ENCODE peak calls at places on chromosomes 5 and 9, in four cellular contexts. One of them, this sample, is unnamed. For H3K9me2, the result is how much of the 10 kb centered on the place peaks cover.

GRCh38 chr5:173010547-173011464 is 27.2 kb downstream of the ATP6V0E1 start:
- DNase-seq in PC-3: no peak
- DNase-seq in GM23338: peak
- DNase-seq in GM23248: peak
- DNase-seq in this sample: peak

GRCh38 chr5:179186801-179187200 is 126.6 kb downstream of the ZNF354C start:
- DNase-seq in PC-3: no peak
- DNase-seq in GM23338: no peak
- DNase-seq in GM23248: no peak
- DNase-seq in this sample: no peak

GRCh38 chr9:98410185-98410697 is 154.8 kb upstream of the TBC1D2 start:
- DNase-seq in PC-3: no peak
- DNase-seq in GM23338: peak
- DNase-seq in GM23248: peak
- DNase-seq in this sample: peak

GRCh38 chr5:78000191-78000590 is 224.1 kb upstream of the TBCA start:
- DNase-seq in PC-3: no peak
- DNase-seq in GM23338: no peak
- DNase-seq in GM23248: no peak
- DNase-seq in this sample: no peak

GRCh38 chr9:72396247-72397091 is 31.5 kb upstream of the ZFAND5 start:
- DNase-seq in PC-3: peak
- DNase-seq in GM23338: no peak
- DNase-seq in GM23248: peak
- DNase-seq in this sample: peak

GRCh38 chr5:88262116-88262515 is 6.5 kb downstream of the TMEM161B start:
- DNase-seq in PC-3: no peak
- DNase-seq in GM23338: no peak
- DNase-seq in GM23248: peak
- DNase-seq in this sample: no peak

GRCh38 chr9:114909657-114910056 is 20.7 kb downstream of the TNFSF8 start:
- DNase-seq in PC-3: no peak
- DNase-seq in GM23338: no peak
- DNase-seq in GM23248: no peak
- DNase-seq in this sample: no peak

GRCh38 chr9:115739096-115739875 is 414.3 kb upstream of the PAPPA start:
- DNase-seq in PC-3: no peak
- DNase-seq in GM23338: no peak
- DNase-seq in GM23248: peak
- DNase-seq in this sample: no peak

GRCh38 chr9:92989561-92989960 is 42.2 kb downstream of the FGD3 start:
- DNase-seq in PC-3: no peak
- DNase-seq in GM23338: peak
- DNase-seq in GM23248: no peak
- DNase-seq in this sample: no peak

GRCh38 chr5:97545856-97546570 is 363.0 kb upstream of the RIOK2 start:
- DNase-seq in PC-3: no peak
- DNase-seq in GM23338: peak
- DNase-seq in GM23248: peak
- DNase-seq in this sample: no peak

GRCh38 chr5:151581347-151581746 is 9.8 kb downstream of the FAT2 start:
- DNase-seq in PC-3: no peak
- DNase-seq in GM23338: no peak
- DNase-seq in GM23248: no peak
- DNase-seq in this sample: no peak

GRCh38 chr5:96563816-96564215 is 98.4 kb upstream of the CAST start:
- DNase-seq in PC-3: no peak
- DNase-seq in GM23338: no peak
- DNase-seq in GM23248: no peak
- DNase-seq in this sample: no peak

GRCh38 chr5:166324372-166324771 is 1967.1 kb upstream of the WWC1 start:
- DNase-seq in PC-3: no peak
- DNase-seq in GM23338: peak
- DNase-seq in GM23248: no peak
- DNase-seq in this sample: no peak

GRCh38 chr5:111548992-111549649 is 36.8 kb upstream of the STARD4 start:
- DNase-seq in PC-3: peak
- DNase-seq in GM23338: no peak
- DNase-seq in GM23248: peak
- DNase-seq in this sample: no peak

GRCh38 chr5:21649969-21650368 is 1203.2 kb downstream of the CDH12 start:
- DNase-seq in PC-3: peak
- DNase-seq in GM23338: no peak
- DNase-seq in GM23248: no peak
- DNase-seq in this sample: no peak

GRCh38 chr9:129333961-129334743 is 156.1 kb upstream of the IER5L start:
- DNase-seq in PC-3: peak
- DNase-seq in GM23338: peak
- DNase-seq in GM23248: peak
- DNase-seq in this sample: peak

GRCh38 chr5:124034301-124034700 is 522.3 kb downstream of the CSNK1G3 start:
- DNase-seq in PC-3: no peak
- DNase-seq in GM23338: no peak
- DNase-seq in GM23248: no peak
- DNase-seq in this sample: no peak

GRCh38 chr5:119360905-119361605 is 5.2 kb downstream of the TNFAIP8 start:
- DNase-seq in PC-3: peak
- DNase-seq in GM23338: no peak
- DNase-seq in GM23248: peak
- DNase-seq in this sample: no peak

GRCh38 chr5:168947212-168947868 is 353.6 kb downstream of the SLIT3 start:
- DNase-seq in PC-3: peak
- DNase-seq in GM23338: peak
- DNase-seq in GM23248: peak
- DNase-seq in this sample: peak

GRCh38 chr9:3578786-3579185 is 53.0 kb upstream of the RFX3 start:
- DNase-seq in PC-3: peak
- DNase-seq in GM23338: no peak
- DNase-seq in GM23248: peak
- DNase-seq in this sample: no peak

GRCh38 chr5:28766565-28767158 is 1728.3 kb upstream of the CDH9 start:
- DNase-seq in PC-3: peak
- DNase-seq in GM23338: peak
- DNase-seq in GM23248: peak
- DNase-seq in this sample: peak

GRCh38 chr5:30502277-30502676 is 691.2 kb upstream of the CDH6 start:
- DNase-seq in PC-3: peak
- DNase-seq in GM23338: no peak
- DNase-seq in GM23248: peak
- DNase-seq in this sample: no peak

GRCh38 chr9:35748858-35749514 is at the start of the genes GBA2 and RGP1:
- DNase-seq in PC-3: peak
- DNase-seq in GM23338: peak
- DNase-seq in GM23248: peak
- DNase-seq in this sample: peak

GRCh38 chr9:109229682-109230081 is 62.6 kb upstream of the FRRS1L start:
- DNase-seq in PC-3: no peak
- DNase-seq in GM23338: no peak
- DNase-seq in GM23248: no peak
- DNase-seq in this sample: no peak

GRCh38 chr5:148904440-148904839 is 78.0 kb downstream of the ADRB2 start:
- DNase-seq in PC-3: no peak
- DNase-seq in GM23338: no peak
- DNase-seq in GM23248: no peak
- DNase-seq in this sample: no peak

GRCh38 chr5:180281706-180282105 is 10.2 kb downstream of the MAPK9 start:
- DNase-seq in PC-3: no peak
- DNase-seq in GM23338: no peak
- DNase-seq in GM23248: no peak
- DNase-seq in this sample: no peak

GRCh38 chr9:105399117-105399516 is 48.7 kb upstream of the FSD1L start:
- DNase-seq in PC-3: no peak
- DNase-seq in GM23338: peak
- DNase-seq in GM23248: no peak
- DNase-seq in this sample: no peak

GRCh38 chr5:79552984-79553383 is 39.0 kb upstream of the HOMER1 start:
- DNase-seq in PC-3: no peak
- DNase-seq in GM23338: no peak
- DNase-seq in GM23248: peak
- DNase-seq in this sample: no peak

GRCh38 chr5:121967187-121967586 is 5.4 kb downstream of the SRFBP1 start:
- DNase-seq in PC-3: peak
- DNase-seq in GM23338: no peak
- DNase-seq in GM23248: peak
- DNase-seq in this sample: no peak

GRCh38 chr9:130128251-130128650 is 44.0 kb upstream of the NCS1 start:
- DNase-seq in PC-3: no peak
- DNase-seq in GM23338: no peak
- DNase-seq in GM23248: no peak
- DNase-seq in this sample: no peak

GRCh38 chr5:141973871-141974595 is 5.1 kb downstream of the RNF14 start:
- DNase-seq in PC-3: peak
- DNase-seq in GM23338: no peak
- DNase-seq in GM23248: peak
- DNase-seq in this sample: no peak

GRCh38 chr5:40106847-40107246 is 572.9 kb upstream of the PTGER4 start:
- DNase-seq in PC-3: peak
- DNase-seq in GM23338: no peak
- DNase-seq in GM23248: no peak
- DNase-seq in this sample: no peak

GRCh38 chr9:124812401-124813016 is 35.6 kb downstream of the OLFML2A start:
- DNase-seq in PC-3: peak
- DNase-seq in GM23338: no peak
- DNase-seq in GM23248: peak
- DNase-seq in this sample: peak

GRCh38 chr9:107213561-107214028 is 69.5 kb upstream of the RAD23B start:
- DNase-seq in PC-3: peak
- DNase-seq in GM23338: no peak
- DNase-seq in GM23248: peak
- DNase-seq in this sample: peak

GRCh38 chr5:89930591-89931383 is 478.8 kb downstream of the CETN3 start:
- DNase-seq in PC-3: peak
- DNase-seq in GM23338: no peak
- DNase-seq in GM23248: peak
- DNase-seq in this sample: no peak

GRCh38 chr5:32168460-32169033 is 5.6 kb downstream of the GOLPH3 start:
- DNase-seq in PC-3: no peak
- DNase-seq in GM23338: no peak
- DNase-seq in GM23248: no peak
- DNase-seq in this sample: no peak

GRCh38 chr5:139636975-139637408 is 11.2 kb upstream of the CXXC5 start:
- DNase-seq in PC-3: peak
- DNase-seq in GM23338: no peak
- DNase-seq in GM23248: peak
- DNase-seq in this sample: peak

GRCh38 chr5:126811515-126812198 is 34.7 kb downstream of the LMNB1 start:
- DNase-seq in PC-3: no peak
- DNase-seq in GM23338: no peak
- DNase-seq in GM23248: peak
- DNase-seq in this sample: no peak

DNA sequence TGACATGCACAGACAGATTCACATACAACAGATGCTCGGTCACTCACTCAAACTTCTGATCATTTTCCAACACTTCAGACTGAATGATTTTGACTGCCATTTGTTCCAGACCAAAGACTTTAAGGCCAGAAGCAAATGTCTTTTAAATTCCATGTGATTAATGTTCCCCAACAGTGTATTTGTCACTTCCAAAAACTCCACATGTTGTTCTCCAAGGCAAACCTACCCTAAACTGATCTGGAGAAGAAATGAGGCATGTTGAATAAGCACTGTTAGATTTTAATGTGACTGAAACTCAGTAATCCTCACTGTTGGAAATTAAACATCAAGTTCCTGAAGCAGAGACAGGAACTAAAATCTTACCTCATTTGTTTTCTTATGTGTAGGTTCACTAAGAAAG is 366.7 kb downstream of the GABRG2 start:
- DNase-seq in PC-3: no peak
- DNase-seq in GM23338: no peak
- DNase-seq in GM23248: no peak
- DNase-seq in this sample: no peak
- H3K9me2 ChIP-seq in PC-3: under half
- H3K9me2 ChIP-seq in GM23338: under half
- H3K9me2 ChIP-seq in GM23248: under half
- H3K9me2 ChIP-seq in this sample: under half

GRCh38 chr5:37663538-37663937 is 176.3 kb downstream of the GDNF start:
- DNase-seq in PC-3: no peak
- DNase-seq in GM23338: peak
- DNase-seq in GM23248: no peak
- DNase-seq in this sample: no peak

GRCh38 chr5:37662362-37662761 is 177.5 kb downstream of the GDNF start:
- DNase-seq in PC-3: no peak
- DNase-seq in GM23338: no peak
- DNase-seq in GM23248: no peak
- DNase-seq in this sample: no peak

GRCh38 chr5:37664551-37664950 is 175.3 kb downstream of the GDNF start:
- DNase-seq in PC-3: no peak
- DNase-seq in GM23338: no peak
- DNase-seq in GM23248: no peak
- DNase-seq in this sample: no peak

GRCh38 chr5:37661227-37661920 is 178.5 kb downstream of the GDNF start:
- DNase-seq in PC-3: peak
- DNase-seq in GM23338: no peak
- DNase-seq in GM23248: no peak
- DNase-seq in this sample: no peak

GRCh38 chr5:37662789-37663475 is 176.9 kb downstream of the GDNF start:
- DNase-seq in PC-3: no peak
- DNase-seq in GM23338: no peak
- DNase-seq in GM23248: peak
- DNase-seq in this sample: no peak
- H3K9me2 ChIP-seq in PC-3: under half
- H3K9me2 ChIP-seq in GM23338: under half
- H3K9me2 ChIP-seq in GM23248: under half
- H3K9me2 ChIP-seq in this sample: under half

DNA sequence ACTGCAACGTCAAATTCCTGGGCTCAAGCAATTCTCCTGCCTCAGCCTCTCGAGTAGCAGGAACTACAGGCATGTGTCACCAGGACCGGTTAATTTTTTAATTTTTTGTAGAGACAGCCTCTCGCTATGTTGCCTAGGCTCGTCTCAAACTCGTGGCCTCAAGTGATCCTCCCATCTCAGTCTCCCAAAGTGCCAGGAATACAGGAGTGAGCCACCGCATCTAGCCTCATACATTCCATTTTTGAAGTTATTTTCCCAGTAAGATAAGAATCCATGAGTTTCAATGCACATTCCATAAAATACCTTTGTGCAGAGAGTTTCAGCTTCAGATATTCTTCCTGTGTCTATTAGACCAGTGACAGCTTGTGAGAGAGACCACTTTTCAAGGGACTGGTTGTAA is 70.4 kb downstream of the SKIC3 start:
- DNase-seq in PC-3: no peak
- DNase-seq in GM23338: no peak
- DNase-seq in GM23248: no peak
- DNase-seq in this sample: no peak
- H3K9me2 ChIP-seq in PC-3: under half
- H3K9me2 ChIP-seq in GM23338: under half
- H3K9me2 ChIP-seq in GM23248: under half
- H3K9me2 ChIP-seq in this sample: under half

DNA sequence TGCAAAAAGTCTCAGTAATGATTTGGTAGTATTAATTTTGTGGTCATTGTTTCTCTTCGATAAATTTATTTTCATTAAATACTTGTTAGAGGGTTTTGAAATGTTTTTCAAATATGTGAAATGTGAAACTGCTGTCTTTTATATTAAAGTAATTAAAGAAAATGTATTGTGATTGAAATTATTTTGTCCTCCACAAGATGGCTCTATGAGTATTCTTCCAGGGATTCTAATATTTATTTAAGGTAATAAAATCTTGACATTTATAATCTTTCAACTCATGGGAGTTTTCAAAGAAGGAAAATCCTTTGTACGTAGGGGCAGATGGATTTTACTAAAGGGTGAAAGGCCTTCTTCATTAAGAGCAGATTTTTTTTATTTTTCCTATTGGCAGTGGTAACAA is 19.3 kb downstream of the ISOC1 start:
- DNase-seq in PC-3: peak
- DNase-seq in GM23338: no peak
- DNase-seq in GM23248: peak
- DNase-seq in this sample: no peak
- H3K9me2 ChIP-seq in PC-3: under half
- H3K9me2 ChIP-seq in GM23338: under half
- H3K9me2 ChIP-seq in GM23248: under half
- H3K9me2 ChIP-seq in this sample: under half